ENCODE peak calls at places on chromosomes 7 and 10, in four cellular contexts. G is activated CD4-positive, alpha-beta T cell treated with anti-CD3 and anti-CD28 coated beads for 4 hours; F is EL; S is Right ventricle myocardium superior. X is an unnamed sample.

GRCh38 chr7:92987543-92987942 is 130.2 kb downstream of the SAMD9 start:
- DNase-seq in S (no peak), F (peak), G (no peak), X (no peak)

GRCh38 chr10:25758511-25758910 is 175.5 kb upstream of the MYO3A start:
- DNase-seq in F (no peak), G (no peak), S (no peak), X (no peak)

GRCh38 chr7:22438994-22439393 is 61.0 kb downstream of the STEAP1B start:
- DNase-seq in S (no peak), F (no peak), G (no peak), X (no peak)

GRCh38 chr7:55396386-55396785 is 31.2 kb downstream of the LANCL2 start:
- DNase-seq in G (no peak), F (no peak), S (no peak), X (no peak)

GRCh38 chr7:156746891-156747290 is 106.3 kb downstream of the RNF32 start:
- DNase-seq in G (no peak), F (no peak), S (no peak), X (no peak)

GRCh38 chr7:24827027-24827426 is 69.8 kb upstream of the GSDME start:
- DNase-seq in G (no peak), F (no peak), S (no peak), X (no peak)

GRCh38 chr7:96052289-96052688 is 269.6 kb downstream of the SLC25A13 start:
- DNase-seq in G (no peak), S (no peak), F (no peak), X (no peak)

GRCh38 chr7:70764004-70764691 is 367.8 kb upstream of the GALNT17 start:
- DNase-seq in F (no peak), S (no peak), G (no peak), X (no peak)

GRCh38 chr10:45411607-45411940 is 37.6 kb downstream of the ALOX5 start:
- DNase-seq in S (no peak), F (no peak), G (no peak), X (no peak)

GRCh38 chr10:103491729-103492364 is 1.7 kb upstream of the NEURL1 start:
- DNase-seq in F (peak), G (no peak), S (no peak), X (no peak)

GRCh38 chr7:106947244-106947728 is 82.2 kb downstream of the PIK3CG start:
- DNase-seq in G (peak), S (no peak), F (peak), X (peak)

GRCh38 chr7:50838675-50839377 is 56.1 kb upstream of the GRB10 start:
- DNase-seq in S (peak), F (peak), G (no peak), X (no peak)

GRCh38 chr7:139018910-139019309 is 16.9 kb downstream of the ZC3HAV1L start:
- DNase-seq in G (no peak), S (no peak), F (no peak), X (no peak)

GRCh38 chr10:104441601-104442000 is 88.0 kb downstream of the CFAP58 start:
- DNase-seq in S (no peak), G (no peak), F (peak), X (no peak)

GRCh38 chr10:119268871-119269506 is 61.6 kb downstream of the GRK5 start:
- DNase-seq in S (peak), G (peak), F (no peak), X (peak)

GRCh38 chr10:119358140-119358512 is 150.8 kb downstream of the GRK5 start:
- DNase-seq in S (peak), G (no peak), F (no peak), X (no peak)

GRCh38 chr7:84336303-84336702 is 141.7 kb upstream of the SEMA3A start:
- DNase-seq in G (no peak), S (no peak), F (no peak), X (no peak)

GRCh38 chr7:128962837-128963236 is 25.1 kb downstream of the IRF5 start:
- DNase-seq in S (no peak), F (no peak), G (no peak), X (no peak)

GRCh38 chr10:101214446-101215396 is 14.5 kb downstream of the LBX1 start:
- DNase-seq in S (peak), F (peak), G (peak), X (peak)

GRCh38 chr10:3395041-3395440 is 222.5 kb upstream of the PITRM1 start:
- DNase-seq in G (no peak), S (no peak), F (no peak), X (no peak)